ENCODE peak calls at places on chromosome 13, in eight cellular contexts. O is CD4-positive, alpha-beta T cell; Y is IMR-90; P is foreskin keratinocyte; K is heart left ventricle; H is WERI-Rb-1; N is pancreas; C is AG04450. A is an unnamed sample.

GRCh38 chr13:57582032-57582431 is 49.5 kb upstream of the PCDH17 start:
- DNase-seq in Y (no peak), P (no peak), O (no peak), K (no peak), N (no peak), H (peak; percentile 5), C (no peak), A (no peak)

GRCh38 chr13:74487091-74487722 is 353.0 kb upstream of the KLF12 start:
- DNase-seq in C (no peak), N (no peak), K (no peak), H (no peak), Y (no peak), P (no peak), O (no peak), A (no peak)

GRCh38 chr13:48562296-48563066 is 29.6 kb upstream of the RCBTB2 start:
- DNase-seq in P (peak; percentile 30), C (no peak), H (no peak), N (no peak), Y (no peak), O (peak; percentile 47), K (no peak), A (no peak)

GRCh38 chr13:98892821-98893220 is 85.0 kb downstream of the DOCK9 start:
- DNase-seq in N (no peak), C (no peak), Y (no peak), O (no peak), H (no peak), K (no peak), P (no peak), A (no peak)

GRCh38 chr13:88456155-88456554 is 785.0 kb downstream of the SLITRK5 start:
- DNase-seq in H (no peak), K (no peak), C (no peak), Y (no peak), N (no peak), O (no peak), P (no peak), A (no peak)

GRCh38 chr13:93872948-93873347 is 606.5 kb downstream of the DCT start:
- DNase-seq in O (no peak), H (no peak), N (no peak), Y (no peak), P (no peak), C (no peak), K (no peak), A (no peak)

GRCh38 chr13:30985637-30986205 is 53.3 kb downstream of the TEX26 start:
- DNase-seq in O (no peak), P (peak; percentile 47), H (no peak), K (no peak), C (no peak), Y (peak; percentile 79), N (no peak), A (no peak)

GRCh38 chr13:92510416-92510815 is 716.2 kb upstream of the GPC6 start:
- DNase-seq in H (no peak), N (no peak), K (no peak), C (peak; percentile 68), O (no peak), Y (peak; percentile 75), P (peak; percentile 92), A (no peak)

GRCh38 chr13:42364613-42365000 is 92.7 kb downstream of the AKAP11 start:
- DNase-seq in K (no peak), O (no peak), Y (no peak), N (no peak), C (no peak), H (no peak), P (no peak), A (no peak)

GRCh38 chr13:57629821-57630235 is 1.7 kb upstream of the PCDH17 start:
- DNase-seq in P (peak; percentile 62), H (peak; percentile 84), Y (peak; percentile 42), K (peak; percentile 89), N (peak; percentile 80), C (no peak), O (no peak), A (no peak)

GRCh38 chr13:33543631-33544030 is 258.1 kb upstream of the STARD13 start:
- DNase-seq in Y (no peak), K (no peak), N (no peak), H (no peak), O (no peak), P (peak; percentile 32), C (no peak), A (no peak)

GRCh38 chr13:38346764-38347163 is 2.9 kb upstream of the UFM1 start:
- DNase-seq in Y (no peak), P (peak; percentile 36), K (no peak), H (no peak), O (no peak), C (no peak), N (no peak), A (no peak)

GRCh38 chr13:20561731-20562130 is 5.2 kb upstream of the IFT88 start:
- DNase-seq in Y (no peak), N (no peak), P (no peak), O (no peak), K (no peak), C (no peak), H (no peak), A (no peak)

GRCh38 chr13:75986818-75987217 is 350.7 kb downstream of the LMO7 start:
- DNase-seq in Y (no peak), O (no peak), H (peak; percentile 33), C (no peak), P (no peak), N (no peak), K (no peak), A (no peak)

GRCh38 chr13:78598382-78598781 is 5.0 kb downstream of the POU4F1 start:
- DNase-seq in N (no peak), Y (no peak), K (no peak), O (no peak), P (no peak), H (no peak), C (no peak), A (no peak)

GRCh38 chr13:113532156-113532806 is 41.8 kb upstream of the DCUN1D2 start:
- DNase-seq in P (peak; percentile 74), Y (peak; percentile 31), K (no peak), C (no peak), H (no peak), O (no peak), N (no peak), A (peak; percentile 27)

GRCh38 chr13:23618341-23618740 is 48.1 kb downstream of the TNFRSF19 start:
- DNase-seq in C (peak; percentile 85), K (no peak), Y (peak; percentile 98), H (no peak), O (no peak), N (no peak), P (peak; percentile 98), A (peak; percentile 66)

GRCh38 chr13:42011601-42012401 is 36.6 kb upstream of the DGKH start:
- DNase-seq in O (no peak), N (no peak), C (no peak), Y (no peak), P (no peak), H (no peak), K (no peak), A (no peak)

GRCh38 chr13:99484405-99484981 is 16.8 kb upstream of the TM9SF2 start:
- DNase-seq in C (peak; percentile 58), H (no peak), Y (peak; percentile 77), O (no peak), N (no peak), P (peak; percentile 51), K (no peak), A (peak; percentile 65)

GRCh38 chr13:113207890-113208423 is 512 bp downstream of the PCID2 start:
- DNase-seq in O (no peak), C (no peak), H (peak; percentile 68), Y (peak; percentile 59), P (no peak), N (peak; percentile 47), K (peak; percentile 41), A (no peak)

GRCh38 chr13:21231426-21231945 is 55.0 kb downstream of the MRPL57 start:
- DNase-seq in P (peak; percentile 22), O (no peak), Y (no peak), C (no peak), N (no peak), K (no peak), H (no peak), A (no peak)

DNA sequence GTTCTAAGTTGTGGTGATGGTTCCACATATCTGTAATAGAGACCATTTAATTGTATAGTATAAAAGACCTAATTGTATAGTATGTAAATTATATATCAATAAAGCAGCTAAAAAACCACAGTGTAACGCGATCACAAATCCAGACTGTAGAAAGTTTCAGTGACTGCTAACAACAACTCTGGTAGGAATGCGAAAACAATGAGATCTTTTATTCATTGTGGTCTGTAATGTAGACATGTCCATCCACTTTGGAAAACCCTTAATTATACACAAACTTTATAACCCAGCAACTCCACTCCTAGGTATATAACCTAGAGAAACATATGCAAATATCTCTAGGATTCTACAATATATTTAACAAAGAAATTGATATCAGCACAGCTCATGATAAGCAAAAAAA is 549.5 kb downstream of the SLITRK1 start:
- DNase-seq in Y (no peak), N (no peak), H (no peak), P (no peak), C (no peak), O (no peak), K (no peak), A (no peak)
- H3K27ac ChIP-seq in Y (no peak overlapping the region), N (no peak overlapping the region), H (no peak overlapping the region), P (no peak overlapping the region), C (no peak overlapping the region), O (no peak overlapping the region), K (no peak overlapping the region), A (no peak overlapping the region)

DNA sequence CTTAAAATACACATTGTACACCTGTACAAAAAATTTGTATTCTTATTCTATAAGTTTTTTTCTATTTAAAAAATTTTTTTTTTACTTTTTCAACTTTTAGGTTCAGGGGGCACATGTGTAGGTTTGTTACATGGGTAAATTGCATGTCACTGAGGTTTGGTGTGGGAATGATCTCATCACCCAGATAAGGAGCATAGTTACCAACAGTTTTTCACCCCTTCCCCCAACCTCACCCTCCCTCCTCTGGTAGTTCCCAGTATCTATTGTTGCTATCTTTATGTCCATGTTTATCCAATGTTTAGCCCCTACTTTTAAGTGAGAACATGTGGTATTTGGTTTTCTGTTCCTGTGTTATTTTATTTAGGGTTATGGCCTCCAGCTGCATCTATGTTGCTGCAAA is 89.9 kb downstream of the CDK8 start:
- DNase-seq in C (no peak), O (no peak), H (no peak), N (no peak), P (no peak), K (no peak), Y (no peak), A (no peak)
- H3K27ac ChIP-seq in C (no peak overlapping the region), O (no peak overlapping the region), H (no peak overlapping the region), N (no peak overlapping the region), P (no peak overlapping the region), K (no peak overlapping the region), Y (no peak overlapping the region), A (no peak overlapping the region)

GRCh38 chr13:102911336-102911735 is 65.5 kb downstream of the ERCC5 start:
- DNase-seq in K (no peak), P (peak; percentile 100), O (no peak), C (no peak), N (no peak), H (no peak), Y (no peak), A (peak; percentile 88)
- H3K27ac ChIP-seq in K (no peak overlapping the region), P (peak overlapping the region; percentile 56), O (no peak overlapping the region), C (no peak overlapping the region), N (no peak overlapping the region), H (no peak overlapping the region), Y (no peak overlapping the region), A (peak overlapping the region; percentile 88)

DNA sequence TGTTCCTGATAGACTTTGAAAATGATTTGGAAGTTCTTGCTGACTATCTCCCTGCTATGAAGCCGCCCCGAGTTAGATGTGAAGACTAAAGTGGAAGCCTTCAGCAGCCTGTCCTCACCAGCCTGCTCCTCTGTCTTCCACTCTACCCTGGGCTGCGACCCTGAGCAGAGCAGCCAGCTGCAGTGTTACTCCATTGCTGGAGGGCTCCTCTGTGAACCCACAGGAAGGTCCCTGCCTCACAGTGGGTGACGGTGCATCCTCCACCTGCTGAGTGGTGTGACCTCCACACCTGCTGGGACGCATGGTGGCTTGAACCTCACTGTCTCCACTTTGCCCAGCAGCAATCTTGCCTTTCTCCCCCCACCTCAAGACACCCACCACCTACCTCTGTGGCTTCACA is 116.4 kb downstream of the IRS2 start:
- DNase-seq in P (no peak), K (no peak), N (no peak), C (no peak), O (no peak), Y (no peak), H (no peak), A (no peak)
- H3K27ac ChIP-seq in P (no peak overlapping the region), K (no peak overlapping the region), N (no peak overlapping the region), C (no peak overlapping the region), O (no peak overlapping the region), Y (no peak overlapping the region), H (no peak overlapping the region), A (no peak overlapping the region)